ENCODE peak calls at places on chromosomes 13 and 19, in six cellular contexts. One of them, this sample, is unnamed.

GRCh38 chr13:95155093-95155492 is 146.2 kb downstream of the ABCC4 start:
- DNase-seq in HFF-Myc: no peak
- DNase-seq in thyroid gland: no peak
- DNase-seq in stimulated activated CD4-positive, alpha-beta T cell treated with anti-CD3 and anti-CD28 coated beads, Interleukin-1b, Interleukin-23, amount 100 ng/mL, for 1 hour: no peak
- DNase-seq in fibroblast of pulmonary artery: peak; percentile 23
- DNase-seq in activated naive CD4-positive, alpha-beta T cell treated with Interleukin-2 at 50 U/mL for 16 hours: no peak
- DNase-seq in this sample: no peak

GRCh38 chr13:34425307-34425949 is 516.6 kb upstream of the NBEA start:
- DNase-seq in thyroid gland: no peak
- DNase-seq in fibroblast of pulmonary artery: no peak
- DNase-seq in activated naive CD4-positive, alpha-beta T cell treated with Interleukin-2 at 50 U/mL for 16 hours: no peak
- DNase-seq in HFF-Myc: no peak
- DNase-seq in stimulated activated CD4-positive, alpha-beta T cell treated with anti-CD3 and anti-CD28 coated beads, Interleukin-1b, Interleukin-23, amount 100 ng/mL, for 1 hour: no peak
- DNase-seq in this sample: no peak

GRCh38 chr13:109954441-109954840 is 168.1 kb upstream of the IRS2 start:
- DNase-seq in HFF-Myc: no peak
- DNase-seq in stimulated activated CD4-positive, alpha-beta T cell treated with anti-CD3 and anti-CD28 coated beads, Interleukin-1b, Interleukin-23, amount 100 ng/mL, for 1 hour: no peak
- DNase-seq in fibroblast of pulmonary artery: no peak
- DNase-seq in thyroid gland: no peak
- DNase-seq in activated naive CD4-positive, alpha-beta T cell treated with Interleukin-2 at 50 U/mL for 16 hours: no peak
- DNase-seq in this sample: no peak

GRCh38 chr13:37616131-37616530 is 17.6 kb upstream of the POSTN start:
- DNase-seq in activated naive CD4-positive, alpha-beta T cell treated with Interleukin-2 at 50 U/mL for 16 hours: no peak
- DNase-seq in thyroid gland: no peak
- DNase-seq in fibroblast of pulmonary artery: no peak
- DNase-seq in HFF-Myc: no peak
- DNase-seq in stimulated activated CD4-positive, alpha-beta T cell treated with anti-CD3 and anti-CD28 coated beads, Interleukin-1b, Interleukin-23, amount 100 ng/mL, for 1 hour: no peak
- DNase-seq in this sample: no peak

GRCh38 chr13:40316301-40316700 is 350.1 kb downstream of the FOXO1 start:
- DNase-seq in HFF-Myc: no peak
- DNase-seq in stimulated activated CD4-positive, alpha-beta T cell treated with anti-CD3 and anti-CD28 coated beads, Interleukin-1b, Interleukin-23, amount 100 ng/mL, for 1 hour: no peak
- DNase-seq in thyroid gland: no peak
- DNase-seq in fibroblast of pulmonary artery: no peak
- DNase-seq in activated naive CD4-positive, alpha-beta T cell treated with Interleukin-2 at 50 U/mL for 16 hours: peak; percentile 37
- DNase-seq in this sample: no peak

GRCh38 chr19:39160523-39160861 is 34.9 kb downstream of the PAK4 start:
- DNase-seq in activated naive CD4-positive, alpha-beta T cell treated with Interleukin-2 at 50 U/mL for 16 hours: no peak
- DNase-seq in fibroblast of pulmonary artery: peak; percentile 65
- DNase-seq in thyroid gland: no peak
- DNase-seq in HFF-Myc: no peak
- DNase-seq in stimulated activated CD4-positive, alpha-beta T cell treated with anti-CD3 and anti-CD28 coated beads, Interleukin-1b, Interleukin-23, amount 100 ng/mL, for 1 hour: no peak
- DNase-seq in this sample: no peak

GRCh38 chr13:111572956-111573355 is 252.5 kb downstream of the TEX29 start:
- DNase-seq in fibroblast of pulmonary artery: no peak
- DNase-seq in activated naive CD4-positive, alpha-beta T cell treated with Interleukin-2 at 50 U/mL for 16 hours: no peak
- DNase-seq in thyroid gland: no peak
- DNase-seq in HFF-Myc: no peak
- DNase-seq in stimulated activated CD4-positive, alpha-beta T cell treated with anti-CD3 and anti-CD28 coated beads, Interleukin-1b, Interleukin-23, amount 100 ng/mL, for 1 hour: no peak
- DNase-seq in this sample: no peak

GRCh38 chr13:33279898-33280549 is 5.5 kb downstream of the STARD13 start:
- DNase-seq in stimulated activated CD4-positive, alpha-beta T cell treated with anti-CD3 and anti-CD28 coated beads, Interleukin-1b, Interleukin-23, amount 100 ng/mL, for 1 hour: no peak
- DNase-seq in HFF-Myc: no peak
- DNase-seq in thyroid gland: no peak
- DNase-seq in activated naive CD4-positive, alpha-beta T cell treated with Interleukin-2 at 50 U/mL for 16 hours: no peak
- DNase-seq in fibroblast of pulmonary artery: peak; percentile 77
- DNase-seq in this sample: no peak

GRCh38 chr13:70964124-70964523 is 855.9 kb upstream of the KLHL1 start:
- DNase-seq in fibroblast of pulmonary artery: peak; percentile 13
- DNase-seq in thyroid gland: no peak
- DNase-seq in HFF-Myc: no peak
- DNase-seq in activated naive CD4-positive, alpha-beta T cell treated with Interleukin-2 at 50 U/mL for 16 hours: no peak
- DNase-seq in stimulated activated CD4-positive, alpha-beta T cell treated with anti-CD3 and anti-CD28 coated beads, Interleukin-1b, Interleukin-23, amount 100 ng/mL, for 1 hour: no peak
- DNase-seq in this sample: no peak

GRCh38 chr19:33601583-33601982 is 20.2 kb upstream of the CHST8 start:
- DNase-seq in fibroblast of pulmonary artery: no peak
- DNase-seq in stimulated activated CD4-positive, alpha-beta T cell treated with anti-CD3 and anti-CD28 coated beads, Interleukin-1b, Interleukin-23, amount 100 ng/mL, for 1 hour: no peak
- DNase-seq in HFF-Myc: no peak
- DNase-seq in activated naive CD4-positive, alpha-beta T cell treated with Interleukin-2 at 50 U/mL for 16 hours: no peak
- DNase-seq in thyroid gland: no peak
- DNase-seq in this sample: no peak

GRCh38 chr13:31946091-31946770 is 85.3 kb upstream of the FRY start:
- DNase-seq in stimulated activated CD4-positive, alpha-beta T cell treated with anti-CD3 and anti-CD28 coated beads, Interleukin-1b, Interleukin-23, amount 100 ng/mL, for 1 hour: no peak
- DNase-seq in thyroid gland: no peak
- DNase-seq in HFF-Myc: no peak
- DNase-seq in activated naive CD4-positive, alpha-beta T cell treated with Interleukin-2 at 50 U/mL for 16 hours: no peak
- DNase-seq in fibroblast of pulmonary artery: peak; percentile 34
- DNase-seq in this sample: no peak

GRCh38 chr19:16445238-16446107 is 26.3 kb downstream of the EPS15L1 start:
- DNase-seq in fibroblast of pulmonary artery: no peak
- DNase-seq in activated naive CD4-positive, alpha-beta T cell treated with Interleukin-2 at 50 U/mL for 16 hours: no peak
- DNase-seq in HFF-Myc: no peak
- DNase-seq in thyroid gland: no peak
- DNase-seq in stimulated activated CD4-positive, alpha-beta T cell treated with anti-CD3 and anti-CD28 coated beads, Interleukin-1b, Interleukin-23, amount 100 ng/mL, for 1 hour: no peak
- DNase-seq in this sample: no peak

GRCh38 chr19:5268801-5269200 is 71.8 kb downstream of the PTPRS start:
- DNase-seq in thyroid gland: no peak
- DNase-seq in HFF-Myc: no peak
- DNase-seq in stimulated activated CD4-positive, alpha-beta T cell treated with anti-CD3 and anti-CD28 coated beads, Interleukin-1b, Interleukin-23, amount 100 ng/mL, for 1 hour: no peak
- DNase-seq in fibroblast of pulmonary artery: no peak
- DNase-seq in activated naive CD4-positive, alpha-beta T cell treated with Interleukin-2 at 50 U/mL for 16 hours: no peak
- DNase-seq in this sample: no peak

GRCh38 chr19:8499048-8499833 is 3.2 kb downstream of the PRAM1 start:
- DNase-seq in fibroblast of pulmonary artery: no peak
- DNase-seq in thyroid gland: no peak
- DNase-seq in stimulated activated CD4-positive, alpha-beta T cell treated with anti-CD3 and anti-CD28 coated beads, Interleukin-1b, Interleukin-23, amount 100 ng/mL, for 1 hour: no peak
- DNase-seq in activated naive CD4-positive, alpha-beta T cell treated with Interleukin-2 at 50 U/mL for 16 hours: no peak
- DNase-seq in HFF-Myc: no peak
- DNase-seq in this sample: no peak